ENCODE peak calls at places on chromosomes 5 and 9, in four cellular contexts. R, F, O and E are unnamed samples. For H3K9me3 and H3K4me1, the result is how much of the 10 kb centered on the place peaks cover.

GRCh38 chr5:80565330-80565729 is 4.8 kb downstream of the ANKRD34B start:
- DNase-seq in R (no peak), F (no peak), O (no peak), E (no peak)

GRCh38 chr5:83654427-83654994 is 66.1 kb downstream of the HAPLN1 start:
- DNase-seq in F (no peak), O (no peak), R (no peak), E (peak)

GRCh38 chr5:138967806-138968448 is 92.8 kb upstream of the LRRTM2 start:
- DNase-seq in F (no peak), O (no peak), R (no peak), E (no peak)

GRCh38 chr9:74861773-74862172 is 25.9 kb downstream of the TRPM6 start:
- DNase-seq in O (no peak), F (no peak), R (no peak), E (no peak)

GRCh38 chr9:119370816-119371215 is 1.6 kb upstream of the BRINP1 start:
- DNase-seq in O (no peak), R (peak), F (peak), E (peak)

GRCh38 chr5:164578401-164578800 is 1073.0 kb downstream of the MAT2B start:
- DNase-seq in O (no peak), R (no peak), F (no peak), E (no peak)

GRCh38 chr5:145568581-145568980 is 266.6 kb downstream of the PRELID2 start:
- DNase-seq in R (no peak), F (no peak), O (no peak), E (no peak)

GRCh38 chr5:91477408-91477807 is 94.3 kb upstream of the ARRDC3 start:
- DNase-seq in R (no peak), F (no peak), O (no peak), E (no peak)

GRCh38 chr9:31590091-31590490 is 794.4 kb upstream of the ACO1 start:
- DNase-seq in R (no peak), O (no peak), F (no peak), E (peak)

GRCh38 chr9:32704343-32704742 is 68.9 kb upstream of the TAF1L start:
- DNase-seq in R (no peak), O (no peak), F (no peak), E (no peak)

GRCh38 chr9:89879276-89879675 is 274.5 kb downstream of the GADD45G start:
- DNase-seq in R (no peak), F (no peak), O (no peak), E (no peak)

GRCh38 chr5:7398596-7399260 is 2.8 kb downstream of the ADCY2 start:
- DNase-seq in R (no peak), F (no peak), O (no peak), E (no peak)

GRCh38 chr5:160616712-160617497 is 195.2 kb downstream of the PTTG1 start:
- DNase-seq in R (no peak), F (no peak), O (no peak), E (no peak)

GRCh38 chr5:154813736-154814135 is 36.7 kb downstream of the FAXDC2 start:
- DNase-seq in O (no peak), R (no peak), F (no peak), E (no peak)

GRCh38 chr5:58462154-58462553 is 2.3 kb upstream of the PLK2 start:
- DNase-seq in F (peak), R (no peak), O (no peak), E (no peak)

GRCh38 chr5:56656816-56657740 is 158.3 kb upstream of the MAP3K1 start:
- DNase-seq in R (no peak), F (no peak), O (no peak), E (peak)

GRCh38 chr5:24591426-24591825 is 53.4 kb downstream of the CDH10 start:
- DNase-seq in F (no peak), R (no peak), O (no peak), E (no peak)

GRCh38 chr9:129692534-129692933 is 27.1 kb downstream of the PRRX2 start:
- DNase-seq in R (no peak), O (no peak), F (no peak), E (no peak)

GRCh38 chr5:118371973-118372650 is 616.2 kb downstream of the DTWD2 start:
- DNase-seq in O (no peak), R (no peak), F (no peak), E (no peak)

GRCh38 chr9:35406183-35406959 is 83.5 kb upstream of the RUSC2 start:
- DNase-seq in F (no peak), O (no peak), R (peak), E (peak)

GRCh38 chr5:154478224-154478565 is at the start of gene HAND1:
- DNase-seq in R (peak), O (no peak), F (peak), E (peak)

GRCh38 chr5:76180817-76181805 is 97.9 kb downstream of the SV2C start:
- DNase-seq in F (no peak), O (no peak), R (no peak), E (no peak)

GRCh38 chr9:9804109-9804508 is 808.7 kb downstream of the PTPRD start:
- DNase-seq in O (no peak), R (no peak), F (no peak), E (no peak)

GRCh38 chr9:15485836-15486678 is 24.7 kb downstream of the PSIP1 start:
- DNase-seq in F (peak), O (no peak), R (peak), E (peak)
- TF ChIP-seq CTCF in F (peak), O (peak), R (peak), E (peak)

DNA sequence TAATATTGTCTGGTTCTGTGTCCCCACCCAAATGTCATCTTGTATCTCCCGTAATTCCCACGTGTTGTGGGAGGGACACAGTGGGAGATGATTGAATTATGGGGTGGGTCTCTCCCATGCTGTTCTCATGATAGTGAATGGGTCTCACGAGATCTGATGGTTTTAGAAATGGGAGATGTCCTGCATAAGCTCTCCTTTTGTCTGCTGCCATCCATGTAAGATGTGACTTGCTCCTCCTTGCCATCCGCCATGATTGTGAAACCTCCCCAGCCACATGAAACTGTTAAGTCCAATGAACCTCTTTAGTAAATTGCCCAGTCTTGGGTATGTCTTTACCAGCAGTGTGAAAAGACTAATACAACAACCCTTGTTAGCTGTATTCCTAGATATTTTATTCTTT is 44.5 kb downstream of the GIN1 start:
- DNase-seq in O (no peak), F (no peak), R (no peak), E (no peak)
- H3K9me3 ChIP-seq in O (under half), F (under half), R (under half), E (under half)

GRCh38 chr9:79665383-79665782 is 93.6 kb downstream of the TLE4 start:
- DNase-seq in R (no peak), O (no peak), F (no peak), E (no peak)
- H3K4me1 ChIP-seq in R (half or more), O (half or more), F (half or more), E (under half)

GRCh38 chr9:15642369-15642962 is 89.6 kb downstream of the CCDC171 start:
- DNase-seq in R (peak), F (peak), O (no peak), E (peak)
- TF ChIP-seq CTCF in R (peak), F (peak), O (peak), E (peak)

GRCh38 chr5:179113945-179114641 is 53.9 kb downstream of the ZNF354C start:
- DNase-seq in O (no peak), F (no peak), R (no peak), E (no peak)

GRCh38 chr5:179114756-179115155 is 54.6 kb downstream of the ZNF354C start:
- DNase-seq in F (no peak), R (no peak), O (no peak), E (no peak)

GRCh38 chr5:179111267-179112207 is 51.4 kb downstream of the ZNF354C start:
- DNase-seq in F (no peak), O (no peak), R (no peak), E (no peak)

GRCh38 chr5:179112469-179113142 is 52.4 kb downstream of the ZNF354C start:
- DNase-seq in O (no peak), F (no peak), R (no peak), E (no peak)

GRCh38 chr5:179113143-179113530 is 53.0 kb downstream of the ZNF354C start:
- DNase-seq in F (no peak), R (no peak), O (no peak), E (no peak)
- H3K9me3 ChIP-seq in F (under half), R (under half), O (under half), E (under half)